ENCODE peak calls at places on chromosomes 2 and 18, in four cellular contexts. One of them, this sample, is unnamed.

GRCh38 chr2:65957454-65957853 is 477.5 kb upstream of the MEIS1 start:
- DNase-seq in IMR-90: no peak
- DNase-seq in GM12878: no peak
- DNase-seq in K562: no peak
- DNase-seq in this sample: no peak

GRCh38 chr2:232485757-232486557 is 1.7 kb downstream of the ECEL1 start:
- DNase-seq in K562: no peak
- DNase-seq in IMR-90: no peak
- DNase-seq in GM12878: no peak
- DNase-seq in this sample: no peak

GRCh38 chr2:1294882-1295281 is 118.4 kb upstream of the TPO start:
- DNase-seq in IMR-90: no peak
- DNase-seq in K562: no peak
- DNase-seq in GM12878: no peak
- DNase-seq in this sample: no peak

GRCh38 chr2:86298411-86299390 is 38.7 kb downstream of the REEP1 start:
- DNase-seq in K562: no peak
- DNase-seq in IMR-90: no peak
- DNase-seq in GM12878: no peak
- DNase-seq in this sample: peak

GRCh38 chr2:173249661-173250641 is 104.7 kb upstream of the CDCA7 start:
- DNase-seq in GM12878: no peak
- DNase-seq in K562: no peak
- DNase-seq in IMR-90: no peak
- DNase-seq in this sample: peak

GRCh38 chr2:217794133-217794986 is 208.4 kb downstream of the TNS1 start:
- DNase-seq in IMR-90: no peak
- DNase-seq in GM12878: no peak
- DNase-seq in K562: peak
- DNase-seq in this sample: no peak

GRCh38 chr2:96899084-96899735 is 29.3 kb upstream of the SEMA4C start:
- DNase-seq in GM12878: no peak
- DNase-seq in IMR-90: peak
- DNase-seq in K562: no peak
- DNase-seq in this sample: no peak

GRCh38 chr2:138059967-138060635 is 95.8 kb downstream of the HNMT start:
- DNase-seq in K562: peak
- DNase-seq in GM12878: no peak
- DNase-seq in IMR-90: peak
- DNase-seq in this sample: peak

GRCh38 chr2:37201766-37202165 is 5.5 kb downstream of the CEBPZOS start:
- DNase-seq in GM12878: no peak
- DNase-seq in IMR-90: peak
- DNase-seq in K562: peak
- DNase-seq in this sample: no peak

GRCh38 chr2:84132371-84132770 is 326.7 kb downstream of the SUCLG1 start:
- DNase-seq in K562: no peak
- DNase-seq in GM12878: no peak
- DNase-seq in IMR-90: no peak
- DNase-seq in this sample: no peak

GRCh38 chr2:157433335-157433890 is 10.5 kb downstream of the CYTIP start:
- DNase-seq in K562: no peak
- DNase-seq in GM12878: no peak
- DNase-seq in IMR-90: no peak
- DNase-seq in this sample: peak

GRCh38 chr2:207253946-207254345 is 88.2 kb upstream of the KLF7 start:
- DNase-seq in IMR-90: peak
- DNase-seq in GM12878: no peak
- DNase-seq in K562: no peak
- DNase-seq in this sample: no peak

GRCh38 chr2:217393585-217394032 is 533.7 kb upstream of the TNP1 start:
- DNase-seq in K562: no peak
- DNase-seq in IMR-90: peak
- DNase-seq in GM12878: no peak
- DNase-seq in this sample: no peak

GRCh38 chr2:227347117-227347516 is 22.1 kb downstream of the MFF start:
- DNase-seq in IMR-90: no peak
- DNase-seq in K562: no peak
- DNase-seq in GM12878: no peak
- DNase-seq in this sample: no peak
- TF ChIP-seq CTCF in IMR-90: no peak
- TF ChIP-seq CTCF in K562: no peak
- TF ChIP-seq CTCF in GM12878: no peak
- TF ChIP-seq CTCF in this sample: no peak

GRCh38 chr18:55321268-55322175 is 266.5 kb downstream of the TCF4 start:
- DNase-seq in K562: no peak
- DNase-seq in IMR-90: peak
- DNase-seq in GM12878: peak
- DNase-seq in this sample: peak

GRCh38 chr18:55320399-55321255 is 267.4 kb downstream of the TCF4 start:
- DNase-seq in K562: no peak
- DNase-seq in GM12878: no peak
- DNase-seq in IMR-90: peak
- DNase-seq in this sample: peak

GRCh38 chr18:55323051-55323994 is 264.7 kb downstream of the TCF4 start:
- DNase-seq in GM12878: no peak
- DNase-seq in K562: no peak
- DNase-seq in IMR-90: peak
- DNase-seq in this sample: peak

GRCh38 chr18:55324166-55324565 is 263.8 kb downstream of the TCF4 start:
- DNase-seq in IMR-90: no peak
- DNase-seq in GM12878: no peak
- DNase-seq in K562: no peak
- DNase-seq in this sample: no peak

DNA sequence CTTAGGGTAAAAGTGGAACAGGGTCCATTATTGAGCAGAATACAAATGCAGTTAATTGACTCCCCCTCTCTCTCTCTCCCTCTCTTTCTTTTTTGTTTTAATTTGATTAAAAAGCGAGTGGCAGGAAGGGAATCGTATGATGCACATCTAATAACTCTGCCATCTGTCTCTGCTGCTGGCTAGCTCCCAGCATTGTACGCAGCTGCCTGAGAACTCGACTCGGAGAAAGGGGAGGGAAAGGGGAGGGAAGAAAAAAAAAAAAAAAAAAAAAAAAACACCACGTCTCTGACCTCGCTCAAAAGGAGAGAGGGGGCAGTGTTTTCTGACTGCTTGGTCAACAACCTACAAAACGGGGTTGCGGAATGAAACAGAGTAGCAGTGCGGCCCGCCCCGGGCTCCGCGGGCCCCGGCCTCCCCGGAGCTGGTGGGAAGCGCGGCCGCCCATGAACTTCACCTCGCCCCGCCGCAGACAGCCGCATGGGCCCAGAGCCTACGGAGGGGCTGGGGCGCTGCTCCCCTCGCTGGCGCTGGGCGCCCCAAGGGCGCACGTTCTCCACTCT is 265.7 kb downstream of the TCF4 start:
- DNase-seq in IMR-90: peak
- DNase-seq in GM12878: peak
- DNase-seq in K562: no peak
- DNase-seq in this sample: peak
- TF ChIP-seq POLR2A in IMR-90: peak
- TF ChIP-seq POLR2A in GM12878: peak
- TF ChIP-seq POLR2A in K562: no peak
- TF ChIP-seq POLR2A in this sample: no peak

GRCh38 chr2:75570024-75570947 is 9.5 kb upstream of the EVA1A start:
- DNase-seq in IMR-90: no peak
- DNase-seq in K562: no peak
- DNase-seq in GM12878: no peak
- DNase-seq in this sample: no peak
- H3K9ac ChIP-seq in IMR-90: no peak
- H3K9ac ChIP-seq in K562: no peak
- H3K9ac ChIP-seq in GM12878: no peak
- H3K9ac ChIP-seq in this sample: no peak

DNA sequence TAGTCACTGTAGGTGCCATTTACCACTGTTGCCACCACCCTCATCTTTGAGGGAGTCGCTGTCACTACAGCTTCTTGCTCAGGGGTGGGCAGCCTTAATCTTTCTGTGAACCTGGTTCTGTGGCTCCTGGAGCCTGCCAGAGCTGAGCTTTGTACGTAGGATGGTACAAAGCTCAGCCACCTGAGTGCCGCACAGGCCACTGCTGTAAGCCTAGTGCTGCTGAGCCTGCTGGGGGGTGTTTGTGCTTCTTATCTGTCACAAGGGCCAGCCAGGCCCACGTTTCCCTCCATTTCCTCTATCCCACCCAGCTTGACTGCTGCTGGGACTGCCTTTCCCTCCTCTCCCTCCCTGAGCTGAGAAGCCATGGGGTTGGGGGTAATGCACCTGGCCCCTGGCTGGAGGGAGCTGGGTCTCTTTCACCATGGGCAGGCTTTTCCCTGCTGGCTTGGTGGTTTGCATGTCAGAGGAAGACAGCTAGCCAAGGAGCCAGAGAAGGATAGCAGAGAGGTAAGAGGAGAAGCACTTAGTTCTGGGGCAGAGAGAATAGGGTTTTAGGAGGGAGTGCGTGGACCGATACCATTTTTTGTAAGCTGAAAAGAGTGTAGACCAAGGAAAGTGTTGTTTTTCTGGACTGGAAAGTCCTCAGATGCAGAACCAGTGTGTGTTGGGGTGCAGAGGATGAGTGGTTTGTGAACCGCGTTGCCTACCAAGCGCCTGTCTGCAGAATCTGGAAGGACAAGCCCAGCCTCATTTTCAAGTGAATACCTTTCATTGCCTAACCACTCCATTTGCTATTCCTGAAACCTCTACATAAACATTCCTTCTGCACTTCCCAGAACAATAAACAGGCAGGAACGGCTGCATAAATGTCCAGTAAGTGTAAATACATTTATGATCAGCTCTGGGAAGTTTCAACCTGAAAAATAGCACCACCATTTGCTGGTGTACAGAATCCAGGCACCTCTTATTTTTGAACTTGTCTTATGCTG is 45.1 kb upstream of the FHL2 start:
- DNase-seq in IMR-90: peak
- DNase-seq in GM12878: no peak
- DNase-seq in K562: no peak
- DNase-seq in this sample: no peak
- TF ChIP-seq CTCF in IMR-90: no peak
- TF ChIP-seq CTCF in GM12878: no peak
- TF ChIP-seq CTCF in K562: no peak
- TF ChIP-seq CTCF in this sample: no peak

DNA sequence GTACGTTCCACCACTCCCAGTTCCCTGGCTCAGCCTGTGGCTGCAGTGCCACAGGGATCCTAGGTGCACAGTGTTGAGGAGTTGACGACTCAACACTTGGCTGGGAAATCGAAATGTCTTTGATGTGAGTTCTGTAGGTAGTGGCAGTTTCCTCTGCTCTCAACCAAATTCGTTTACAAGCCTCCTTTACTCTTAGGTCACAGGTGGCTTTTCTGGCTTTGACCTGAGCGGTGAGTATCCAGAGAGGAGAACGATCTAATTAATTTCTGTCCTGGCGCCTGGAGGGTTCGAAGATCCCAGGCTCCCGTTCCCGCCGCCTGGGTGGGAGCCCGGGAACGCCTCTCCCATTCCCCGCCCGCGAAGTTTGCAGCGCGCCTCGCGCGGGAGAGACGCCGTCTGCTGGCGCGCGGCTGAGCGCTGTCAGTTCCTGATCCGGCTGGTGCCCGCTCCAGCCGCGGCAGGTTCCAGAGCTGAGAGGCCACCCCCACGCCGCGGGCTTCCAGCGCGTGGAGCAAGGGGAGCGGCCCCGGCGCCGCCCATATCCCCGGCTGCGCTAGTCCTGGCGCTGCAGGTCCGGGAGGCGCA is at the start of gene LAMA3:
- DNase-seq in K562: no peak
- DNase-seq in IMR-90: peak
- DNase-seq in GM12878: no peak
- DNase-seq in this sample: peak
- TF ChIP-seq POLR2A in K562: no peak
- TF ChIP-seq POLR2A in IMR-90: no peak
- TF ChIP-seq POLR2A in GM12878: no peak
- TF ChIP-seq POLR2A in this sample: no peak

GRCh38 chr2:105380432-105381118 is 18.3 kb downstream of the FHL2 start:
- DNase-seq in IMR-90: peak
- DNase-seq in K562: no peak
- DNase-seq in GM12878: no peak
- DNase-seq in this sample: peak
- H3K9ac ChIP-seq in IMR-90: peak
- H3K9ac ChIP-seq in K562: peak
- H3K9ac ChIP-seq in GM12878: no peak
- H3K9ac ChIP-seq in this sample: peak

DNA sequence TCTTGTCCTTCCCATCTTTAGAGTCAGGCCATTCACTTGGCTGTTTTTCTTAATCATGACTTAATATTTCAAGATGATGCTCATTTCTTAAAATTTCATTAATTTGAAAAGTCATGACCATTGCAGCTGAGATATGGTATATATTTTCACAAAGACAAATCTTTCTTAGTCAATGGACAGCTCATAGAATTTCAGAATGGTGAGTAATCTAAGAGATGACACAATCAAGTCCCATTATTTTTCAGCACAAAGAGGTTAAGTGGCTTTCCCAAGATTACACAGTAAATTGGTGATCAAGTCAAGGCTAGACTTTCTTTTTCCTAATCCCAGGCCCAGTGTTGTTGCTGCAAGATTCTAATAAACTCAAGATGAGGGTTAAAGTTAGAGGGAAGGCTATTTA is 34.4 kb upstream of the NT5C1B start:
- DNase-seq in K562: no peak
- DNase-seq in GM12878: no peak
- DNase-seq in IMR-90: peak
- DNase-seq in this sample: no peak
- TF ChIP-seq CTCF in K562: no peak
- TF ChIP-seq CTCF in GM12878: no peak
- TF ChIP-seq CTCF in IMR-90: no peak
- TF ChIP-seq CTCF in this sample: no peak

GRCh38 chr18:77058186-77058847 is 74.3 kb downstream of the MBP start:
- DNase-seq in IMR-90: no peak
- DNase-seq in GM12878: no peak
- DNase-seq in K562: no peak
- DNase-seq in this sample: no peak

GRCh38 chr18:77054606-77055428 is 77.8 kb downstream of the MBP start:
- DNase-seq in IMR-90: peak
- DNase-seq in GM12878: peak
- DNase-seq in K562: peak
- DNase-seq in this sample: peak

GRCh38 chr18:77056399-77057015 is 76.1 kb downstream of the MBP start:
- DNase-seq in K562: no peak
- DNase-seq in GM12878: no peak
- DNase-seq in IMR-90: no peak
- DNase-seq in this sample: no peak

GRCh38 chr18:77055429-77056310 is 76.9 kb downstream of the MBP start:
- DNase-seq in GM12878: no peak
- DNase-seq in IMR-90: peak
- DNase-seq in K562: no peak
- DNase-seq in this sample: no peak

GRCh38 chr18:77057043-77057442 is 75.5 kb downstream of the MBP start:
- DNase-seq in IMR-90: no peak
- DNase-seq in GM12878: no peak
- DNase-seq in K562: no peak
- DNase-seq in this sample: no peak
- TF ChIP-seq POLR2A in IMR-90: no peak
- TF ChIP-seq POLR2A in GM12878: no peak
- TF ChIP-seq POLR2A in K562: no peak
- TF ChIP-seq POLR2A in this sample: no peak

GRCh38 chr2:241302759-241303651 is 12.5 kb downstream of the HDLBP start:
- DNase-seq in IMR-90: no peak
- DNase-seq in GM12878: no peak
- DNase-seq in K562: no peak
- DNase-seq in this sample: no peak
- H3K9ac ChIP-seq in IMR-90: no peak
- H3K9ac ChIP-seq in GM12878: peak
- H3K9ac ChIP-seq in K562: no peak
- H3K9ac ChIP-seq in this sample: no peak

This sample was measured in endothelial cell of umbilical vein.